ENCODE peak calls at places on chromosomes 1 and 21, in five cellular contexts. L is right atrium auricular region, U is ovary, Z is upper lobe of right lung, J is mesendoderm. T is an unnamed sample.

GRCh38 chr1:46218443-46218842 is 15.3 kb downstream of the LURAP1 start:
- DNase-seq in Z (no peak), L (no peak), U (no peak), J (no peak), T (no peak)

GRCh38 chr21:34284613-34285160 is 79.1 kb upstream of the KCNE2 start:
- DNase-seq in Z (no peak), L (no peak), U (no peak), J (no peak), T (no peak)

GRCh38 chr1:107246775-107247345 is 106.0 kb downstream of the NTNG1 start:
- DNase-seq in J (peak), U (no peak), Z (no peak), L (no peak), T (no peak)

GRCh38 chr21:29332461-29333354 is 34.0 kb downstream of the BACH1 start:
- DNase-seq in J (no peak), U (no peak), L (no peak), Z (no peak), T (no peak)

GRCh38 chr1:214573386-214574358 is 22.3 kb upstream of the PTPN14 start:
- DNase-seq in L (no peak), U (no peak), Z (no peak), J (no peak), T (no peak)

GRCh38 chr1:29671446-29671845 is 435.1 kb downstream of the PTPRU start:
- DNase-seq in Z (peak), L (peak), J (no peak), U (no peak), T (peak)

GRCh38 chr1:25550155-25550506 is 6.7 kb downstream of the LDLRAP1 start:
- DNase-seq in L (no peak), Z (no peak), J (no peak), U (no peak), T (no peak)

GRCh38 chr21:26840912-26841311 is 4.3 kb downstream of the ADAMTS1 start:
- DNase-seq in L (peak), J (peak), Z (no peak), U (peak), T (no peak)

GRCh38 chr1:171457412-171457811 is 27.9 kb upstream of the PRRC2C start:
- DNase-seq in U (no peak), J (no peak), Z (no peak), L (no peak), T (no peak)

DNA sequence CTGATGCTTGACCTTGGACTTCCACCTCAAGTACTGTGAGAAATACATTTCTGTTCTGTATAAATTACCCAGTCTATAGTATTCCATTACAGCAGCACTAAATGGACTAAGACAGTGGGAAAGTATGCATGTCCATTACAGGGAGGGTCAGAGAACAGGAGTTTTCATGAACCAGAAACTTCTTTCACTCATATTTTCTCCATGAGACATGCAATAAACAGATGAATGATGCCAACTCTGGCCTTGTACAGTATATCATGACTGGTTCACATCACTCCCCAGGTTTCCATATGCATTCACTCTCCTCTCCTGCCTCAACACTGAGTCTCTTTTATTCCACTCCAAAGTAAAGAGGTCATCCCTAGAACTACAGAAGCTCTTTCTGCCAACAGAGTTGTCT is 4.5 kb upstream of the IFI16 start:
- DNase-seq in Z (no peak), U (no peak), J (no peak), L (no peak), T (no peak)
- H3K27ac ChIP-seq in Z (peak), U (no peak), J (peak), L (peak), T (peak)

DNA sequence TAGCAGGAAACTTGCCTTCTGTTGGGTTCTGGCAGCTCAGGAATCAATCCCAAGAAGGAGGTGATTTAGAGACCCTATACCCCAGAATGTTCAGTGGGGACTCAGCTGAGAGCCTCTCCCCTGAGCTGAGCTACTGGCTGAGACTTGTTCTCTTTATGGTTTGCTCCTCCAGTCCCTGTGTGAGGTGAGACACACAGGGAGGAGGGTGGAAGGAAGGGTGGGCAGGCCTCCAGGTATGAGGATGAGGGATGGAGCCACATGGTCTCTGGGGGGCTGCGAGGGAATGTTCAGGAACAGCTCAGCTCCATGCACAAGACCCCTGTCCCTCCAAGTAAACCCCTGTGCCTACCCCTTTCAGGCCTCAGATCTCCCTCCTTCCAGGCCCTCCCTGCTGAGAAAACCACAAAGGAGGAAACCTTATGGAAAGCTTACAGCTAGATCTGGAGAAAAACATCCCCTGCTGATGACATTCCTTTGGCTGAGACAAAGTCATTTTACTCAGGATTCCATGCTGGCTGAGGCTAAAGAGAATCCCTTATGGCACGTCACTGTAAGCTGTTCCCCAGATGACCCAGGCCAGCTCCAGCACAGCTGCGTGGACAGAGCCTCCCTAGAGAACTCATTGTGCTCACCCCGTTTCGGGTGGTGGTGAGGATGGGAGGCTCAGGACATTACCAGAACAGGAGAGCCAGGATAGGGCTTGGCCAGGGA is 91.5 kb upstream of the IPO9 start:
- DNase-seq in J (peak), L (peak), Z (no peak), U (no peak), T (no peak)
- H3K27ac ChIP-seq in J (peak), L (peak), Z (no peak), U (no peak), T (peak)

GRCh38 chr21:14677639-14678179 is 131.6 kb upstream of the SAMSN1 start:
- DNase-seq in Z (no peak), J (no peak), L (no peak), U (no peak), T (no peak)
- H3K27ac ChIP-seq in Z (no peak), J (peak), L (no peak), U (no peak), T (no peak)

DNA sequence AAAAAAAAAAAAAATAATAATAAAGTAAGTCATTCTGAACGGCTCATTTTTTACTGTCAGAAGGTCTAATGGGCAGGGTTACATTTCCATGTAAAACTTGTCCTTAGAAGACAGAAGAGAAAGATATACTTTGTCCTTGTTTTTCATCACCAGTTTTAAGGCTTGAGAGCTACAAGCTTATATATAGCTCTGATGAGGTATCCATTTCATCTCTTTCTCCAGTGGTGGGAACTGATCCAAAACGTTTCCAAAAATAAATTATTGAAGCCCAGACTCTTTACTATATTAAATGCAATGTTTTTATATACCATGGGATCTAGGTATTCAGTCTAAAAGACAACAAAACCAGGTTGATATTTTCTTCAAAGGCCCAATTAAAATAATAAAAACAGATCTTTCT is 8.7 kb downstream of the B3GALNT2 start:
- DNase-seq in Z (no peak), U (no peak), J (no peak), L (no peak), T (no peak)
- H3K27ac ChIP-seq in Z (no peak), U (no peak), J (no peak), L (no peak), T (no peak)

DNA sequence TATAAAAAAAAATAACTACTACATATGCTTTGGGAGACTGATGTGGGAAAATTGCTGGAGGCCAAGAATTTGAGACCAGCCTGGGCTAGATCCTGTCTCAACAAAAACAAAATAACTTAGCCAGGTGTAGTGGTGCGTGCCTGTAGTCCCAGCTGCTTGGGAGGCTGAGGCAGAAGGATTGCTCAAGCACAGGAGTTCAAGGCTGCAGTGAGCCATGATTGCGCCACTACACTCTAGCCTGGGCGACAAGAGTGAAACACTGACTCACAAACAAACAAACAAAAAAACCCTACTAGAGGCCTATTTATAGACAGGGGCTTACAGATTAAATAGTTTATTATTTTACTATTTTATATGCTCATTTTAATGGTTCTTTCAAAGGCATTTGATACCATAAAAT is 80.0 kb downstream of the LHX4 start:
- DNase-seq in U (no peak), J (peak), L (no peak), Z (no peak), T (no peak)
- H3K27ac ChIP-seq in U (no peak), J (no peak), L (no peak), Z (no peak), T (no peak)

DNA sequence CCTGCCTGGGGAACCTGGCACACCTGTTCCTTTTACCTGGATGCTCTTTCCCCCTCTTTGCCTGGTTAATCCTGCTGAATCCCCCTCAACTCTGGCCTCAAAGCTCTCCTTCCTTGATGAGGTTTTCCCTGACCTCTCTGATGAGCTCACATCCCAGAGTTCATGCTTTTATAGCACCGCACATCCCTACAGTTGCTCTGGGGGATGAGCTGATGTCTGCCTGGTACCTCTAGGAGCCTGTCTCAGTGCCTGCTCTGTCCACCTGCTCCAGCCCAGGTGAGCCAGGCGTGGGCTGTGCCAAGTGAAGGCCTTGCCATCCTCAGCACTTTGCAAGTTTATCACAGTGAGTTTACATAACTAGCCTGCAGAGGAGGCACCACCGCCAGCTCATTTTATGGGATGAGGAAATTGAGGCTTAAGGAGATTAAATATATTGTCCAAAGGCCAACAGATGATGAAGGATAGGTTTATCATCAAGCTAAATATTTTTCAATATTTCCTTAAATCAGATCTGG is 58.6 kb upstream of the TMPRSS2 start:
- DNase-seq in L (no peak), J (no peak), U (no peak), Z (no peak), T (no peak)
- H3K27ac ChIP-seq in L (no peak), J (no peak), U (no peak), Z (no peak), T (no peak)

DNA sequence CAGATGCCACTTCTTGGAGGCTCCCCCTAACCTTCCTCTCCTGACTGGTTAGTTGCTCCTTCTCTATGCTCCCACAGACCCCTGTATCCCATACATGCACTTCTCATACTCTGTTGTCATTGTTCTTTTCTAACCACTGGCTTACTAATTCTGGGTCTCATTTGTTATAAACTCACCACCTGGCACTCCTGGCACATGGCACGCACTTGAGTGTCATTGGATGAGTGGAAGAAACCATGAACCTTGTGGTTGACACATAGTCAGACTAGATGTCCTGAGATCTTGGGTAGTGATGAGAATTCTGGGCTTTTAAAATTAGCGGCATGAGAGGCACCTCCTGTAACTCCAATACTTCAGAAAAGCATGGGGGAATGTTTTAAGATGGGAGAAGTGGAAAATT is 49.3 kb downstream of the TRIM62 start:
- DNase-seq in Z (no peak), L (no peak), U (no peak), J (no peak), T (no peak)
- H3K27ac ChIP-seq in Z (no peak), L (no peak), U (no peak), J (no peak), T (no peak)

DNA sequence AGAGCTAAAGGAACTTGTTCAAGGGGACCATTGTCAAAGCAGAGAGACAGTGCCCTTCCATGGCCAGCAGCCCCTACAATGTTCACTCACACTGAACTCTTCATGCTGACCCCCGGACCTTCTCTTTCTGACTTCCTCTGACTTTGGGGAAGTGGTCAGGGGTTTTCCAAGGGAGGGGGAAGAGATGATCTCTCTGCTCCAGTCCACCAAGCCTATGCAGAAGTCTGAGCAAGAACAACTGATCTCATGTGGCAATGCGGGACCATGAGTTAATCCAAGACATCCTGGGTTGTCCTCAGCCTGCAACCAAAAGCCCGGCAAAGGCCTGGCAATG is 11.6 kb upstream of the ARHGEF2 start:
- DNase-seq in U (no peak), Z (no peak), L (no peak), J (no peak), T (no peak)
- H3K27ac ChIP-seq in U (no peak), Z (peak), L (peak), J (no peak), T (peak)

GRCh38 chr1:154992721-154993571 is 440 bp upstream of the LENEP start:
- DNase-seq in L (no peak), U (no peak), Z (peak), J (peak), T (no peak)
- H3K27ac ChIP-seq in L (no peak), U (no peak), Z (no peak), J (no peak), T (no peak)

GRCh38 chr1:201481004-201481380 is 12.0 kb upstream of the PHLDA3 start:
- DNase-seq in Z (no peak), U (no peak), J (no peak), L (no peak), T (no peak)

GRCh38 chr1:201483373-201483949 is 14.5 kb upstream of the PHLDA3 start:
- DNase-seq in L (no peak), J (no peak), Z (no peak), U (no peak), T (no peak)

GRCh38 chr1:201480231-201481003 is 11.4 kb upstream of the PHLDA3 start:
- DNase-seq in L (no peak), J (peak), Z (peak), U (no peak), T (no peak)

GRCh38 chr1:201481761-201482493 is 12.9 kb upstream of the PHLDA3 start:
- DNase-seq in Z (peak), L (peak), J (peak), U (peak), T (peak)

GRCh38 chr1:201482755-201483154 is 13.8 kb upstream of the PHLDA3 start:
- DNase-seq in Z (no peak), U (no peak), L (no peak), J (no peak), T (no peak)
- H3K27ac ChIP-seq in Z (no peak), U (no peak), L (peak), J (no peak), T (peak)